ENCODE peak calls at places on chromosome 12, in six cellular contexts. K is body of pancreas, X is psoas muscle, O is neuronal stem cell, N is ovary, Z is tibial artery. Y is an unnamed sample. For H3K4me1, the result is how much of the 10 kb centered on the place peaks cover.

GRCh38 chr12:47361389-47362031 is 281.8 kb upstream of the AMIGO2 start:
- DNase-seq in X (no peak), N (peak), K (peak), O (no peak), Z (no peak), Y (no peak)

GRCh38 chr12:121711925-121712461 is 559 bp upstream of the TMEM120B start:
- DNase-seq in N (no peak), X (peak), K (peak), O (no peak), Z (peak), Y (peak)

GRCh38 chr12:77724367-77724957 is 106.2 kb upstream of the NAV3 start:
- DNase-seq in K (peak), Z (no peak), O (no peak), X (no peak), N (no peak), Y (no peak)

GRCh38 chr12:81297606-81298005 is 219.7 kb downstream of the ACSS3 start:
- DNase-seq in N (no peak), O (no peak), K (no peak), Z (no peak), X (no peak), Y (no peak)

GRCh38 chr12:46368138-46368537 is 4.4 kb downstream of the SLC38A2 start:
- DNase-seq in Z (no peak), K (no peak), N (no peak), O (no peak), X (no peak), Y (no peak)

GRCh38 chr12:129076466-129077325 is 223.4 kb downstream of the GLT1D1 start:
- DNase-seq in X (no peak), Z (no peak), O (no peak), N (no peak), K (no peak), Y (no peak)

GRCh38 chr12:751192-751827 is 1.1 kb upstream of the WNK1 start:
- DNase-seq in Z (peak), X (peak), O (peak), K (peak), N (peak), Y (peak)

GRCh38 chr12:93803408-93803807 is 126.2 kb downstream of the CRADD start:
- DNase-seq in K (no peak), X (no peak), O (no peak), N (no peak), Z (no peak), Y (no peak)

GRCh38 chr12:19792028-19792427 is 352.7 kb downstream of the AEBP2 start:
- DNase-seq in Z (no peak), O (no peak), X (no peak), N (no peak), K (no peak), Y (no peak)

GRCh38 chr12:38544357-38545066 is 227.9 kb downstream of the ALG10B start:
- DNase-seq in Z (no peak), N (no peak), K (no peak), O (peak), X (no peak), Y (no peak)

GRCh38 chr12:56078931-56079728 is 835 bp upstream of the ERBB3 start:
- DNase-seq in K (peak), X (peak), Z (peak), O (peak), N (peak), Y (peak)

GRCh38 chr12:10634427-10634826 is 21.0 kb upstream of the MAGOHB start:
- DNase-seq in O (no peak), Z (no peak), K (no peak), X (no peak), N (no peak), Y (no peak)

GRCh38 chr12:121013715-121014114 is 2.6 kb downstream of the C12orf43 start:
- DNase-seq in Z (no peak), K (no peak), X (no peak), N (no peak), O (no peak), Y (no peak)

GRCh38 chr12:68780731-68781130 is 27.2 kb upstream of the MDM2 start:
- DNase-seq in K (no peak), N (no peak), Z (no peak), X (no peak), O (no peak), Y (no peak)

DNA sequence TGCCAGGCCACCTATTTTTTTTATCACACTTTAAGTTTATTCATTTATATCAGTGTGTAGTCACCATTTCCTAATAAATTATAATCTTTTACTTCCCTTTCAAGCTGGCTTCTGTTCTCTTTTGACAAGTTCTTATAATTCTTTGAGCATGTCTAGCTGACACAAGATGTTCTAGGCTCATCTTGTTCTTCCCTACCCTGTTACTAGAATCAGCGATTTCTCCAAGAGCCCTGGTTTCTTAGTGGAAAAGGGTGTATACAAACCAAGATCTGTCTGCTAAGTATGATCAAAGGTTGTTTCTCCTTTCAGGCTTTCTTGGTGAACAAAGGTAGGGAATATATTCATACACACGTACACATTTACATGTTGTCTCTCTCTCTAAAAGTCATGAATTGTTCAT is 51.0 kb downstream of the FGD4 start:
- DNase-seq in O (no peak), K (no peak), Z (no peak), N (no peak), X (no peak), Y (no peak)
- H3K4me1 ChIP-seq in O (under half), K (under half), Z (under half), N (under half), X (under half), Y (under half)

GRCh38 chr12:65879878-65880277 is 55.6 kb downstream of the HMGA2 start:
- DNase-seq in O (no peak), K (no peak), N (no peak), X (no peak), Z (no peak), Y (no peak)

GRCh38 chr12:65881348-65881961 is 57.2 kb downstream of the HMGA2 start:
- DNase-seq in N (peak), X (peak), O (no peak), Z (peak), K (peak), Y (no peak)

GRCh38 chr12:65881965-65882413 is 57.7 kb downstream of the HMGA2 start:
- DNase-seq in O (no peak), X (peak), K (peak), N (peak), Z (peak), Y (peak)

GRCh38 chr12:65885312-65885711 is 61.0 kb downstream of the HMGA2 start:
- DNase-seq in K (peak), Z (no peak), O (no peak), X (no peak), N (no peak), Y (no peak)

GRCh38 chr12:65882504-65882903 is 58.2 kb downstream of the HMGA2 start:
- DNase-seq in K (no peak), X (no peak), O (no peak), N (no peak), Z (no peak), Y (no peak)
- H3K4me3 ChIP-seq in K (no peak), X (peak), O (no peak), N (peak), Z (peak), Y (no peak)

DNA sequence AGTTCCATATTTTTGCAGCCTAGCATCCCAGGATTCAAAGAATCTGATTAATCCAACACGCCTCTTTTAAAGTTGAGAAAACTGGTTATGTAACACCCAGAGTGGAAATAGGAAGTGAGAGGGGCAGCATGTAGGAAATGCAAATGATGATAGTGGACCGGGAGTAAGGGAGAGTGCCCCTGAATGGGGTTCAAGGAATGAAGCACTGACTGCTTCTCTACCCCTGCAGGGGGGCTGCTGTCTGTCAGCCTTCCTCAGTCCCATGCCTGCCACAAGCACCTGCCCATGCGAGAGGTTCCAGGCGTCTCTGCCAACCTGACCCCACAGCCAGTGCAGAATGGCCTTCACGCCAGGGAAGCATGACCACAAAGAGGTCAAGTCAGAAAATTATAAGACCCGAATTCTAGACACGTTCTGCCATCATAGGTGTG is 126.5 kb upstream of the CCND2 start:
- DNase-seq in N (no peak), X (no peak), O (no peak), Z (no peak), K (no peak), Y (no peak)
- H3K4me1 ChIP-seq in N (under half), X (under half), O (under half), Z (under half), K (under half), Y (under half)

DNA sequence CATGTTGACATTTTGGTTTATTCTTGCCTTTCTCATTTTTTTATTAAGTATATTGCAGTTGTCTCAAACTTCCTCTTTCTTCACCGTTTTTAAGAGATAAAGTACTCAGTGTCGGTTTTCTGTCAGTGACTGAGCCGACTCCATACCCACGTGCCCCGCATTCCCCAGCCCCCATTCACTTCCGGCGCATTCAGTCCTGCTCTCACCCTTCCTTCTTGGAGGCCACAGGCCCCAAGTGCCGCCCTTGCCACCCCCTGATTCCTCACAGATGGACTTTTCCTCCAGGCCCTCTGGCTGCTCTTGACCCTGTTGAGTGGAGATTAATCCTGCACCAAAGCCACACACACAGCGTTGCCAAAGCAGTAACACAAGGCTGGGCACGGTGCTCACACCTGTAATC is 19.1 kb upstream of the DNAH10 start:
- DNase-seq in O (no peak), N (no peak), K (peak), Z (no peak), X (no peak), Y (no peak)
- H3K4me3 ChIP-seq in O (no peak), N (no peak), K (no peak), Z (no peak), X (no peak), Y (no peak)

DNA sequence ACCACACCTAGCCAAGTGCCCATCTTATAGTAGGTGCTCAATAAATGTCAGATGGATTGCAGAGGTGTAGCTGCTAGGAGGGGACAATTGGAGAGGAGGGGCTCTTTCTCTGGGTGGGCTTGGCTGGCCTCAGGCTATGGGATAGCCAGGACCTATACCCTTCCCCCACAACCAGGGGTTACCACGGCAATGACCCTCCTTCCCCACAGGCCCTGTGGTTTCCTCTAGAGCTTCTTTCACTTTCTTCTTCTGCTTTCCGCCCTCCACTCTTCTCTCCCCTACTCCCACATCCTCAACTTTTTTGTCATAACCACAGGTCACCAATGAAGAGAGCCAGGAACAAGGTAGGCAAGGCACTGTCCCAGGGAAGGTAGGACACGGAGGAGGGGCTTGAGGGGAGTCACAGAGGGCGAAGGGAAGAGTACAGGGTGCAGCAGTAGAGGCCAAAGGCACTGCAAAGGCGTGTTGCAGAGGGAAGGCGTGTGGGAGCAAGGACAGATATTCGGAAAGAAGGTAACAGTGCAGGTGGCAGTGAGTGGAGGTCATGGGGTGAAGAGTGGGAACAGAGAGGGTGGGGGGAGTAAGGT is 1.9 kb upstream of the ITGB7 start:
- DNase-seq in K (no peak), N (no peak), X (no peak), Z (no peak), O (no peak), Y (no peak)
- H3K4me1 ChIP-seq in K (under half), N (under half), X (under half), Z (under half), O (under half), Y (under half)

GRCh38 chr12:71438670-71439361 is 782 bp upstream of the LGR5 start:
- DNase-seq in O (no peak), X (no peak), K (no peak), Z (no peak), N (no peak), Y (no peak)
- H3K4me3 ChIP-seq in O (peak), X (peak), K (no peak), Z (peak), N (peak), Y (no peak)

DNA sequence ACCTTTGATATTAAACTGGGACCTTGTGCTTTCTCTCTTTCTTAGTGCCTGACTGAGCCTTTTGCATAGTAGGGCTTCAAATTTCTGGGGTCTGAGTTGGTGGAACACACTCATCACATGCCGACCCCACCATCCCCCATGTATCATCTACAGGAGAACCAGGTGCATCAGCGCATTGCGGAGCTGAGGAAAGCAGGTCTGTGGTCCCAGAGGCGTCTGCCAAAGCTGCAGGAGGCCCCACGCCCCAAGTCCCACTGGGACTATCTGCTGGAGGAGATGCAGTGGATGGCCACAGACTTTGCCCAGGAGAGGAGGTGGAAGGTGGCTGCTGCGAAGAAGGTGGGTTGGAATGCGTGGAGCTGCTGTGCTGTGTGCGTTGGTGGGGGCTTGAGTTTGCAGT is 37.8 kb downstream of the EP400 start:
- DNase-seq in N (no peak), Z (no peak), X (no peak), O (no peak), K (no peak), Y (no peak)
- H3K4me1 ChIP-seq in N (under half), Z (under half), X (under half), O (half or more), K (under half), Y (under half)